ENCODE peak calls at places on chromosomes 13 and 19, in ten cellular contexts. X is prostate gland; S is left ventricle myocardium inferior; L is right lobe of liver; I is iPS DF 6.9; P is upper lobe of right lung; J is CD4-positive, CD25-positive, alpha-beta regulatory T cell; Z is ovary; C is fibroblast of lung; G is lung. V is an unnamed sample.

GRCh38 chr13:51328488-51328887 is 11.0 kb upstream of the SERPINE3 start:
- DNase-seq in X (no peak), S (no peak), L (no peak), I (peak), P (no peak), J (no peak), Z (no peak), C (no peak), G (no peak), V (no peak)

GRCh38 chr19:22545751-22546150 is 88.4 kb upstream of the ZNF492 start:
- DNase-seq in X (no peak), S (peak), L (no peak), I (peak), P (no peak), J (peak), Z (peak), C (no peak), G (no peak), V (peak)

GRCh38 chr13:32911506-32911905 is 104.7 kb upstream of the KL start:
- DNase-seq in X (peak), S (no peak), L (no peak), I (peak), P (no peak), J (peak), Z (no peak), C (peak), G (no peak), V (no peak)

GRCh38 chr19:4052114-4052992 is 14.3 kb downstream of the ZBTB7A start:
- DNase-seq in X (no peak), S (no peak), L (peak), I (no peak), P (peak), J (no peak), Z (no peak), C (peak), G (no peak), V (peak)

GRCh38 chr19:5001547-5002131 is 32.7 kb downstream of the KDM4B start:
- DNase-seq in X (no peak), S (no peak), L (no peak), I (peak), P (no peak), J (peak), Z (no peak), C (peak), G (no peak), V (no peak)

GRCh38 chr13:46211116-46211515 is 612 bp upstream of the LRRC63 start:
- DNase-seq in X (no peak), S (no peak), L (no peak), I (no peak), P (no peak), J (peak), Z (no peak), C (no peak), G (no peak), V (no peak)

GRCh38 chr19:369876-370275 is 25.3 kb upstream of the MIER2 start:
- DNase-seq in X (no peak), S (no peak), L (no peak), I (no peak), P (no peak), J (no peak), Z (no peak), C (no peak), G (no peak), V (no peak)

GRCh38 chr13:46386426-46386995 is 541 bp downstream of the RUBCNL start:
- DNase-seq in X (no peak), S (peak), L (no peak), I (no peak), P (no peak), J (no peak), Z (no peak), C (peak), G (no peak), V (no peak)

GRCh38 chr13:71169125-71169524 is 697.9 kb downstream of the DACH1 start:
- DNase-seq in X (no peak), S (no peak), L (no peak), I (no peak), P (no peak), J (no peak), Z (no peak), C (peak), G (no peak), V (no peak)

DNA sequence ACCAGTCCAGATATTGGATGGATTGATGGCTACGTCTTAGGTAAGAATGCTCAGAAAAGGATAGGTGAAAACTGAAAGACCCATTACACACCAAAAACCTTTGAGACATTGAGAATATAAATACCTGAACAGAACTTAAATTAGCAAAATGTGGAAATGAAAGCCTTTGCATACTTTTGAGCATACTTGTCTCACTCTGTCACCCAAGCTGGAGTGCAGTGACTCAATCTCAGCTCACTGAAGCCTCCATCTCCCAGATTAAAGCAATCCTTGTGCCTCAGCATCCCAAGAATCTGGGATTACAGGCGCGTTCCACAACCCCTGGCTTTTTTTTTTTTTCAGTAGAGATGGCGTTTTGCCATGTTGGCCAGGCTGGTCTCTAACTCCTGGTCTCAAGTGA is 695.3 kb downstream of the DACH1 start:
- DNase-seq in X (no peak), S (no peak), L (no peak), I (no peak), P (no peak), J (no peak), Z (no peak), C (no peak), G (no peak), V (no peak)
- H3K27ac ChIP-seq in X (no peak), S (no peak), L (no peak), I (no peak), P (no peak), J (no peak), Z (no peak), C (no peak), G (no peak), V (no peak)

GRCh38 chr19:8697671-8698432 is 743 bp downstream of the ACTL9 start:
- DNase-seq in X (no peak), S (no peak), L (no peak), I (peak), P (no peak), J (peak), Z (no peak), C (no peak), G (no peak), V (no peak)
- H3K27ac ChIP-seq in X (no peak), S (no peak), L (no peak), I (no peak), P (no peak), J (no peak), Z (no peak), C (no peak), G (no peak), V (no peak)

DNA sequence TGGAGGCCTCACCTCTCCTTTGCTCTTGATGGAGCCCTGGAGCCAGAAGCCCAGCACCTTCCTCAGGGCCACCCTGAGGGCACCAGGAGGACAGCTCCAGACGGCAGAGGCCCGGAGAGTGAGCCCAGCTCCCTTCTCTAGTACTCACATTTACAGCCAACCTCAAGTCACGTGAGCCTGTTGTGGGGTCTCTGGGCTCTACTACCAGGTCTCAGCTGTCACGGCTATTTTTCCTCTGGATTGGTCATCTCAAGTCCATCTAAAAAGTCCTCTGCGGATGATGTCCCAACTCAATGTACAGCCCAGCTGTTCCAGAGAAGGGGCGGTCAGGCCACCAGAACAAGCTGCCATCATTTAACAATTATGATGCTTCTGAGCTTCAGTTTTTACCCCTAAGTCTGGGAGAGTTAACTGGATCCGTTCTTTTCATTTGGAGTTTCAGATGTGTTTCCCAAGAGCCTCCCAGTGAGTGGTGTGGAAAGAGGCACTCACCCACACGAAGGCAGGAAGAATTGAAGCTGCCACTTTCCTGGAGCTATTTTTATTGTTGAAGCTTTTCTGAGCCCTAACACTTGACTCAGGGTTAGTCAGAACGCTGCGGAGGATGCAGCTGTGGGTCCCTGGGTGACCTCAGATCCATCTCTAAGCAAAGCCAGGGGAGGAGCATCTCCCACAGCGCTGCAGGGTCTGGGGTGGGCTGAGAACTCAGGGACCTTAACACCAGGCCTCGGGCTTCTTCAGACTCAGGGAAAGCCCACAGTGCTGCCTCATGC is 143.5 kb upstream of the UBL3 start:
- DNase-seq in X (no peak), S (no peak), L (no peak), I (no peak), P (no peak), J (no peak), Z (no peak), C (peak), G (no peak), V (no peak)
- H3K27ac ChIP-seq in X (no peak), S (no peak), L (no peak), I (no peak), P (no peak), J (no peak), Z (no peak), C (peak), G (no peak), V (no peak)

GRCh38 chr19:35519291-35519690 is 5.8 kb upstream of the DMKN start:
- DNase-seq in X (no peak), S (no peak), L (no peak), I (no peak), P (no peak), J (no peak), Z (no peak), C (peak), G (no peak), V (no peak)
- H3K27ac ChIP-seq in X (no peak), S (no peak), L (no peak), I (no peak), P (no peak), J (no peak), Z (no peak), C (no peak), G (no peak), V (no peak)

DNA sequence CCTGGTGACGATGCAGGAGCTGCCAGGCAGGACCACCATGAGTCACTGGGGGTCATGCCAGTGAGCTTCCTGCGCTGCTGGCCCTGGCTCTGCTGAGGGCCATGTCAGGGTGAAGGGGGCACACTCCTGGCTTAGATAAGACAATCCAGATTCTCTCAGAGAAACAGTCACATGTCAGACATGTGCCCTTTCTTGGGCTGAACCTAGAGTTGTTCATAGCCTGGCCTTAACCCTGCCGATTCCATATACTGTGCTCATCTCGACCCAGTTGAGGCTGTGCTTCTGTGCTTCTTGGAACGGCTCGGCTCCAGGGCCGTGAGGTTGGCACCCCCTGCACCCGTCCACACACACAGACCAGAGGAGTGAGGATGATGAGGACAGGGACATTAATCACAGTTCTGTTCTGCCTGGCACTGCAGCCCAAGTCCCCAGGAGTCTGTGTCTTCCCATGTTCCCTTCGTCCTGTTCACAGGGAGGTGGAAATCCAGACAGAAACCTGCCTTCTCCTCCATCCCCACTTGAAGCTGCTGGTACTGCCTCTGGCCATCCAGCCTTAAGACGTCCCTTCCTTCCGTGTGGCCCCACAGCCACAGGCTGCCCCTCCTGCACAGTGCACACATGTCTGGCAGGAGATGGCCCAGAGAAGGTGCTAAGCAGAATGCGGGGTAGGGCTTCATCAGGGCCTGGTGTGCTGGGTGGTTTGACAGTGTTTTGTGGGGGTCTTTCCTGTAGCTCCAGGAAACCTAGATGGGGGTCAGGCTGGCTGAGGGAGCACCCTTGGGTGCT is 50.0 kb downstream of the LYL1 start:
- DNase-seq in X (no peak), S (no peak), L (no peak), I (no peak), P (no peak), J (no peak), Z (no peak), C (no peak), G (no peak), V (no peak)
- H3K27ac ChIP-seq in X (peak), S (peak), L (no peak), I (no peak), P (peak), J (no peak), Z (peak), C (peak), G (peak), V (peak)

DNA sequence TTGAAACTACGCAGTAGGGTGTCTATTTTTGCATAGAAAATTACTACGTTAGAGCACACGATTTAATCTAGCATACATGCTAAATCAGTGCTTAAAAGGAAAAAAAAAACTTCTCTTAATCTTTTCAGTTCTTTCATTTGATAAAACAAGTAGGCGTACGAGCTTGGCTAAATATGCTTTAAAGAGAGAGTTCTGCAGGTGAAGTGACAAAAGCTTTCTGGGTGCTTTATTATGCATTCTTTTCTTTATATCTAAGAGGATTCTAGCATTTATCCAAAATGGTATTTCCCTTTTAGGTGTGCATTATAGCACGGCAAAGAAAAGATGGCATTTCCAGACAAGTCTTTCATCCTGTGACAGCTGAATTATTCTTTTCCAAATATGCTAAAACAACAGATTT is 281.2 kb downstream of the PCDH9 start:
- DNase-seq in X (no peak), S (no peak), L (no peak), I (no peak), P (no peak), J (no peak), Z (no peak), C (no peak), G (no peak), V (no peak)
- H3K27ac ChIP-seq in X (no peak), S (no peak), L (no peak), I (no peak), P (no peak), J (no peak), Z (no peak), C (no peak), G (no peak), V (no peak)

GRCh38 chr19:37470216-37470615 is 1.1 kb downstream of the ZNF570 start:
- DNase-seq in X (no peak), S (no peak), L (no peak), I (no peak), P (no peak), J (peak), Z (no peak), C (no peak), G (no peak), V (no peak)

GRCh38 chr19:37466798-37467607 is at the start of gene ZNF569:
- DNase-seq in X (peak), S (peak), L (peak), I (peak), P (peak), J (peak), Z (peak), C (peak), G (peak), V (peak)

GRCh38 chr19:37468961-37469777 is at the start of gene ZNF570:
- DNase-seq in X (peak), S (peak), L (peak), I (peak), P (peak), J (peak), Z (peak), C (peak), G (peak), V (peak)

GRCh38 chr19:37466277-37466797 is 907 bp downstream of the ZNF569 start:
- DNase-seq in X (no peak), S (no peak), L (no peak), I (no peak), P (no peak), J (no peak), Z (no peak), C (no peak), G (no peak), V (no peak)

DNA sequence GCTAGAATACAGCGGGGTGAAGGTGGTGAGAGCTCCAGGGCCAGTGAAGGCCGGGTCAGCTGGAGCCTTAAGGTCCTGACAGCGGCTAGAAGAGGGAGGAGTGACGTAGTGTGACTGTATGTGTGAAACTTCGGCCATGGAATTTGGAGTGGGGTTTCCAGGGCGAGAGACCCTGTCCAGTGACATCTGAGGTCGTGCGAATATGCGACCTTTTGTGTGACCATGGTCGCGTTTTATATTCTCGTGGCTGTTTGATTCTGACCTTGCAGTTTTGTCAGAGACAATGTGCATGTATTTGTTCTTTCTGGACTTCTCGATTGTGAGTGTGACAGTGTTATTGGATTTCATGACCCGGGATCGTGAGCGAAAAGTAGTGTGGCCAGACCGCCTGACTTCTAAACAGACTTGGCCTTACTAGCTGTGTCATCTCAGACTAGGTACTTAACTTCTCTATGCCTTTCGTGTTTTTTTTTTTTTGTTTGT is 405 bp upstream of the ZNF569 start:
- DNase-seq in X (no peak), S (no peak), L (no peak), I (no peak), P (no peak), J (no peak), Z (no peak), C (no peak), G (no peak), V (no peak)
- H3K27ac ChIP-seq in X (peak), S (peak), L (peak), I (no peak), P (peak), J (peak), Z (peak), C (no peak), G (peak), V (peak)

GRCh38 chr13:40796649-40797048 is 7.2 kb downstream of the SLC25A15 start:
- DNase-seq in X (no peak), S (no peak), L (no peak), I (no peak), P (no peak), J (no peak), Z (no peak), C (no peak), G (no peak), V (no peak)
- H3K27ac ChIP-seq in X (no peak), S (no peak), L (peak), I (no peak), P (no peak), J (no peak), Z (no peak), C (no peak), G (no peak), V (no peak)

V was measured in substantia nigra.